ENCODE peak calls at places on chromosomes 11 and 22, in ten cellular contexts. N is transverse colon; I is tibial nerve; K is astrocyte of the spinal cord; O is CD8-positive, alpha-beta T cell; G is foreskin fibroblast; T is choroid plexus epithelial cell; F is cardiac muscle cell; W is BJ; V is heart left ventricle. B is an unnamed sample.
A peak's percentile ranks its signal among the peaks of the same experiment; 100 is the strongest.

GRCh38 chr11:60762851-60763691 is 6.4 kb downstream of the MS4A15 start:
- DNase-seq in N (no peak), I (no peak), K (no peak), O (no peak), G (no peak), T (peak; percentile 17), F (peak; percentile 47), W (no peak), V (no peak), B (no peak)

GRCh38 chr11:10450451-10451398 is 4.3 kb upstream of the AMPD3 start:
- DNase-seq in N (peak; percentile 78), I (no peak), K (peak; percentile 32), O (no peak), G (no peak), T (peak; percentile 25), F (peak; percentile 50), W (no peak), V (peak; percentile 74), B (no peak)

GRCh38 chr22:31212783-31213626 is 907 bp downstream of the LIMK2 start:
- DNase-seq in N (no peak), I (no peak), K (no peak), O (no peak), G (no peak), T (no peak), F (no peak), W (no peak), V (no peak), B (no peak)

GRCh38 chr11:117273550-117274289 is 17.4 kb upstream of the BACE1-AS start:
- DNase-seq in N (no peak), I (no peak), K (peak; percentile 82), O (no peak), G (peak; percentile 64), T (peak; percentile 92), F (no peak), W (peak; percentile 29), V (no peak), B (no peak)

GRCh38 chr22:37290737-37291136 is 8.4 kb downstream of the CYTH4 start:
- DNase-seq in N (no peak), I (no peak), K (no peak), O (no peak), G (peak; percentile 77), T (no peak), F (no peak), W (no peak), V (peak; percentile 59), B (no peak)

GRCh38 chr22:49473286-49473685 is 354.4 kb downstream of the BRD1 start:
- DNase-seq in N (no peak), I (no peak), K (no peak), O (no peak), G (no peak), T (no peak), F (no peak), W (no peak), V (no peak), B (no peak)

GRCh38 chr11:32438883-32439487 is 3.6 kb upstream of the WT1 start:
- DNase-seq in N (no peak), I (no peak), K (no peak), O (no peak), G (no peak), T (no peak), F (peak; percentile 69), W (no peak), V (no peak), B (no peak)

GRCh38 chr22:22032906-22033802 is 50.6 kb upstream of the TOP3B start:
- DNase-seq in N (no peak), I (no peak), K (no peak), O (no peak), G (no peak), T (no peak), F (no peak), W (no peak), V (no peak), B (no peak)

GRCh38 chr22:42277988-42278776 is 7.7 kb upstream of the TCF20 start:
- DNase-seq in N (no peak), I (no peak), K (no peak), O (no peak), G (no peak), T (peak; percentile 30), F (peak; percentile 37), W (no peak), V (no peak), B (no peak)

GRCh38 chr11:123585206-123585605 is 69.2 kb downstream of the SCN3B start:
- DNase-seq in N (peak; percentile 27), I (no peak), K (no peak), O (no peak), G (no peak), T (no peak), F (no peak), W (no peak), V (no peak), B (no peak)

DNA sequence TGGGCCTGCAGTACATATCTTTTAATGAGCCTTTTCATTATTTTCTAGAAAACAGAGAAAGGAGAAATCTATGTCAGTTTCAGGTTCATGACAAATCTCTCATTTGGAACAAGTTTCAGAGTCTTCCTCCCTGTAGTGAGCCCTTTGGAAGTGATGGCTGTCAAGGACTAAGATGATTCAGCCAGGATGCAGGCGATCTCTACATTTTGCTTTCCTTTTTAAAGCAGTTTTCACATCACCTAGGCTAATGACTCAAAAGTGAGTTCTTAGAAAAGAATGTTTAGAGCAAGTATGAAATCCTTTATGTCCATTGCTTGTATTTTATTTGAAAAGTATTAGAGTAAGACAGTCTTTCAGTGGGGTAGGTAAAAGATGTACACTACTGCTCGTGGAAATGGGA is 130.1 kb downstream of the TRPC6 start:
- DNase-seq in N (no peak), I (no peak), K (peak; percentile 28), O (no peak), G (no peak), T (no peak), F (no peak), W (no peak), V (no peak), B (no peak)
- TF ChIP-seq CTCF in N (no peak), I (no peak), K (no peak), O (no peak), G (no peak), T (no peak), F (no peak), W (no peak), V (no peak), B (no peak)

GRCh38 chr11:6547177-6547576 is 50.1 kb downstream of the DNHD1 start:
- DNase-seq in N (no peak), I (no peak), K (no peak), O (no peak), G (no peak), T (no peak), F (no peak), W (no peak), V (no peak), B (no peak)
- H3K4me3 ChIP-seq in N (no peak overlapping the region), I (no peak overlapping the region), K (no peak overlapping the region), O (no peak overlapping the region), G (no peak overlapping the region), T (no peak overlapping the region), F (no peak overlapping the region), W (no peak overlapping the region), V (no peak overlapping the region), B (no peak overlapping the region)

GRCh38 chr22:44076825-44077224 is 52.7 kb downstream of the PARVB start:
- DNase-seq in N (no peak), I (no peak), K (no peak), O (no peak), G (no peak), T (no peak), F (no peak), W (no peak), V (no peak), B (no peak)

GRCh38 chr22:44086759-44087158 is 62.7 kb downstream of the PARVB start:
- DNase-seq in N (no peak), I (no peak), K (no peak), O (no peak), G (no peak), T (no peak), F (no peak), W (no peak), V (no peak), B (no peak)

GRCh38 chr22:44085743-44086741 is 61.9 kb downstream of the PARVB start:
- DNase-seq in N (peak; percentile 72), I (no peak), K (peak; percentile 64), O (no peak), G (peak; percentile 39), T (peak; percentile 69), F (peak; percentile 63), W (no peak), V (peak; percentile 81), B (no peak)

GRCh38 chr22:44084044-44084772 is 60.1 kb downstream of the PARVB start:
- DNase-seq in N (no peak), I (no peak), K (no peak), O (no peak), G (no peak), T (no peak), F (no peak), W (no peak), V (no peak), B (no peak)

DNA sequence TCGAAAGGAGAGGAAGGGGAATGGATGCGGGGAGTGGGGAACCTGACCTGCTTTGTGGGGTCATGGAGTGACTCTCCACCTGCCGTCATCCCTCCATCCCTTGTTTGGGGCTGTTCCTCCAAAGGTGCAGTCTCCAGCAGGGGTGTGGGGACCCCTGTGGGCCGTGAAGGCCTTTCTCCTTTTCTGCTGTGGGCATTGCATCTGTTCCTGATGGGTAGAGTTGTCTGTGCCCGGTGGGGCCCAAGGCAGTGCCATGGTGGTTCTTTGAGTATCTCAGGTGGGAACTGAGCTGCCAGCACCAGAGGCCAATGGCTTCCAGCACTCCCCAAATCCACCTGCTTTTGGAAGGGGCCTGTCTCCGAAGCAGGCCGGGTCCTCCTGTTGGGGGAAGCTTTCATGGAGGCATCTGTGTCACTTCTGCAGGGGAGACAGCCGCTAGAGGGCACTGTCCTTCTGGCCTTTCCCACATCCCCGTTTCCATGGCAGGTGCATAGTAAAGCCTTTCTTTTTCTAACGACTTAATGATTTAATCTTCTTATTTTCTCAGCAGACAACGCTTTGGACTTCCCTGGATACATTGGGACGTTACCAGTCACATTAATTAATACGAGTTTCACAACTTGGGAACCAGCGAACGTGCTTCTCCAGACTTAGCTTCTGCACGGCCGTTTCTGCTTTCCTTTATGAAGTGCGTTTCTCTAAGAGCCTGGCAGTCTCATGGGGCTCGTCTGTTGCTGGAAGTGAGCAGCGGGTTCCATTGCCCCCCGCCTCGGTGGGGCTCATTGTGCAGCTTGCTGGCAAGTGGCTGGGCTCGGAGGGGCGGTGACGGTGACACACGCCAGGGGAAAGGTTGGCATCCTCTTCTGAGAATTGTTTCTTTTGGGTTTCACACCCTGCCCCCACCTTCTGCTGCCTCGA is 57.1 kb downstream of the PARVB start:
- DNase-seq in N (peak; percentile 75), I (peak; percentile 61), K (peak; percentile 66), O (peak; percentile 46), G (peak; percentile 56), T (peak; percentile 85), F (peak; percentile 83), W (no peak), V (peak; percentile 75), B (peak; percentile 22)
- TF ChIP-seq CTCF in N (peak; percentile 88), I (peak; percentile 66), K (peak; percentile 94), O (peak; percentile 69), G (peak; percentile 93), T (peak; percentile 96), F (peak; percentile 93), W (peak; percentile 92), V (peak; percentile 93), B (peak; percentile 62)

DNA sequence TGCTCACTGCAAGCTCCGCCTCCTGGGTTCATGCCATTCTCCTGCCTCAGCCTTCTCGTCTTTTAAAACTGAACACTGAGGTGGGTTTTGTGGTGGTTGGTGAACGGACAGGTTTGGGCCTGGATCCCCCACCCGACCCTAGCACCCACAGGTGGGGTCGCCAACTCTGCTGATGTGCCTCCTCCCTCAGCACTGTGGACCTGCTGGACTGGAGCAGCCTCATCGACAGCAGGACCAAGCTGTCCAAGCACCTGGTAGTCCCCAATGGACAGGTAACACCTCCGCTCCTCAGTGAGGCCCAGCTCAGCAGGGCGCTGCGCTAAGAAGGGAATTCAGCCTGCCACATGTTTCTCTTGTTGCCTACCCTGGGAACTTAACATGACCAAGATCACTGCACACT is 15.2 kb downstream of the DGCR6L start:
- DNase-seq in N (no peak), I (no peak), K (no peak), O (no peak), G (no peak), T (no peak), F (no peak), W (no peak), V (no peak), B (no peak)
- H3K4me3 ChIP-seq in N (no peak overlapping the region), I (no peak overlapping the region), K (no peak overlapping the region), O (no peak overlapping the region), G (no peak overlapping the region), T (no peak overlapping the region), F (no peak overlapping the region), W (no peak overlapping the region), V (no peak overlapping the region), B (no peak overlapping the region)